ENCODE peak calls at places on chromosomes 7 and 10, in seven cellular contexts. M, Q, E, O, D, R and C are unnamed samples.

GRCh38 chr7:41261081-41261480 is 441.8 kb downstream of the INHBA start:
- DNase-seq in M (no peak), Q (no peak), E (no peak), O (no peak), D (no peak), R (no peak), C (no peak)

GRCh38 chr7:45985902-45986301 is 64.8 kb upstream of the IGFBP3 start:
- DNase-seq in M (peak), Q (no peak), E (no peak), O (no peak), D (peak), R (no peak), C (no peak)

GRCh38 chr7:1823376-1824150 is 153.5 kb downstream of the ELFN1 start:
- DNase-seq in M (no peak), Q (no peak), E (no peak), O (no peak), D (no peak), R (no peak), C (no peak)

GRCh38 chr10:21625623-21626229 is 91.7 kb downstream of the MLLT10 start:
- DNase-seq in M (no peak), Q (no peak), E (no peak), O (no peak), D (no peak), R (no peak), C (no peak)

GRCh38 chr10:100779329-100779728 is 33.9 kb downstream of the PAX2 start:
- DNase-seq in M (no peak), Q (no peak), E (no peak), O (no peak), D (no peak), R (no peak), C (no peak)

GRCh38 chr10:114714281-114714741 is 56.2 kb upstream of the ABLIM1 start:
- DNase-seq in M (peak), Q (no peak), E (no peak), O (no peak), D (peak), R (peak), C (no peak)

GRCh38 chr10:33150904-33151303 is 183.6 kb downstream of the NRP1 start:
- DNase-seq in M (no peak), Q (no peak), E (no peak), O (no peak), D (no peak), R (no peak), C (no peak)

GRCh38 chr10:100737359-100738054 is 7.9 kb upstream of the PAX2 start:
- DNase-seq in M (no peak), Q (no peak), E (no peak), O (no peak), D (no peak), R (no peak), C (no peak)

GRCh38 chr10:70889291-70889690 is 926 bp upstream of the PCBD1 start:
- DNase-seq in M (no peak), Q (no peak), E (no peak), O (no peak), D (no peak), R (no peak), C (no peak)

GRCh38 chr10:91127341-91128082 is 93.0 kb upstream of the PCGF5 start:
- DNase-seq in M (no peak), Q (no peak), E (no peak), O (no peak), D (no peak), R (no peak), C (no peak)

GRCh38 chr7:32941181-32941995 is 15.9 kb upstream of the FKBP9 start:
- DNase-seq in M (no peak), Q (no peak), E (no peak), O (no peak), D (no peak), R (no peak), C (no peak)

GRCh38 chr7:132380065-132380464 is 196.2 kb downstream of the PLXNA4 start:
- DNase-seq in M (no peak), Q (no peak), E (no peak), O (peak), D (no peak), R (no peak), C (no peak)

GRCh38 chr10:17607603-17608332 is 9.4 kb downstream of the HACD1 start:
- DNase-seq in M (no peak), Q (peak), E (no peak), O (no peak), D (peak), R (no peak), C (no peak)

GRCh38 chr7:34091330-34091917 is 186.1 kb downstream of the BMPER start:
- DNase-seq in M (no peak), Q (peak), E (no peak), O (no peak), D (peak), R (no peak), C (no peak)

GRCh38 chr10:104330168-104331117 is 7.8 kb downstream of the ITPRIP start:
- DNase-seq in M (no peak), Q (no peak), E (no peak), O (peak), D (peak), R (peak), C (no peak)

GRCh38 chr7:92790987-92791386 is 45.4 kb downstream of the CDK6 start:
- DNase-seq in M (no peak), Q (no peak), E (no peak), O (no peak), D (peak), R (no peak), C (no peak)

GRCh38 chr7:30780909-30781308 is 9.7 kb downstream of the MINDY4 start:
- DNase-seq in M (no peak), Q (no peak), E (no peak), O (no peak), D (no peak), R (no peak), C (no peak)

GRCh38 chr7:111561909-111562732 is at the start of gene IMMP2L:
- DNase-seq in M (peak), Q (peak), E (peak), O (peak), D (peak), R (peak), C (peak)
- TF ChIP-seq CTCF in M (peak), Q (peak), E (peak), O (no peak), D (peak), R (peak), C (peak)

DNA sequence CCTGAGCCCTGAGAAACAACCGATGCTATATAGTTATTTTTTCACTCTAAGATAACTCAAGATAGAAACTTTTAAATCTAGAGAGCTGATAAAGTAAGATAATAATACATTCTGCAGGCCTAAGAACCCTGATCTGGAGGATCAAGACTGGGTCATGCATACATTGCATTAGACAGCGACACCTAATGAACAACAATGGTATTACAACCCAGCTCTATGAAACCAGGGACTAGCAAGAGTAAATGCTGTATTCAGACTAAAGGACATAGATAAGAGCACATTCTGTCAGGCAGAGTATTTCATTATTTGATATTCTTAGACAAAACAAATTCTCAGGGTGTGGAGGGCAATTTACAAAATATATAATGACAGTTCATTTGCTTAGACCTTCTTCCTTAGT is 148.6 kb downstream of the GRK5 start:
- DNase-seq in M (no peak), Q (no peak), E (no peak), O (no peak), D (no peak), R (no peak), C (no peak)
- TF ChIP-seq CTCF in M (peak), Q (peak), E (peak), O (no peak), D (peak), R (peak), C (no peak)

GRCh38 chr10:11827006-11827405 is 3.9 kb downstream of the PROSER2 start:
- DNase-seq in M (no peak), Q (no peak), E (no peak), O (no peak), D (no peak), R (no peak), C (no peak)
- TF ChIP-seq CTCF in M (no peak), Q (no peak), E (no peak), O (no peak), D (no peak), R (no peak), C (no peak)

DNA sequence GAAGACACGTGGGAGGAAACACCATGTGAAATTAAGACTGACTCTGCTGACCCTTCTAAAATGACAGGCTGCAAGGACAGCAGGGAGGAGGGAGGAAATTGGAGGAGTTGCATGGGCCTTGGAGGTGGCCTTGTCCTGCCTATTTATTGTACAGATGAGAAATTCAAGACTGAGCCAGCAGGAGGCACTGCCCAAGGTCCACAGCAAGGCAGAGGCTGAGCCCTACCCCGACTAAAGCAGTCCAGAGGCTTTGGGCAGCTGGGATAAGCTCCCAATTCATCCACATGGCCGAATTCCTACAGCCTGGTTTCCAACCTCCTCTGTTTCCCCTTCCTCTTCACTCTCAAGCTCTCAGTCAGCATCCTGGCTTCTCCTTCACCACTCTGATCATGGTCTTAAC is 215.9 kb upstream of the ZMIZ1 start:
- DNase-seq in M (no peak), Q (peak), E (no peak), O (no peak), D (peak), R (no peak), C (no peak)
- TF ChIP-seq CTCF in M (peak), Q (peak), E (peak), O (no peak), D (peak), R (no peak), C (peak)